ENCODE peak calls at places on chromosomes 6 and 20, in four cellular contexts. F, Z, Y and O are unnamed samples.

GRCh38 chr20:17571153-17571527 is 1.3 kb downstream of the DSTN start:
- DNase-seq in F (no peak), Z (no peak), Y (no peak), O (no peak)

GRCh38 chr6:105458061-105458460 is 55.2 kb upstream of the PREP start:
- DNase-seq in F (no peak), Z (no peak), Y (no peak), O (no peak)

GRCh38 chr6:106102034-106102433 is 15.9 kb downstream of the PRDM1 start:
- DNase-seq in F (no peak), Z (no peak), Y (no peak), O (no peak)

GRCh38 chr6:18528084-18528743 is 141.1 kb downstream of the RNF144B start:
- DNase-seq in F (no peak), Z (no peak), Y (no peak), O (no peak)

GRCh38 chr6:140779991-140780596 is 1352.6 kb upstream of the GJE1 start:
- DNase-seq in F (no peak), Z (no peak), Y (no peak), O (no peak)

GRCh38 chr6:34834789-34835518 is 43.1 kb downstream of the BLTP3A start:
- DNase-seq in F (no peak), Z (no peak), Y (no peak), O (peak)

GRCh38 chr6:139376604-139377218 is 2.3 kb upstream of the CITED2 start:
- DNase-seq in F (no peak), Z (peak), Y (no peak), O (peak)

GRCh38 chr6:16286151-16286522 is 47.8 kb downstream of the GMPR start:
- DNase-seq in F (peak), Z (no peak), Y (peak), O (no peak)

GRCh38 chr6:8914700-8915099 is 479.4 kb upstream of the SLC35B3 start:
- DNase-seq in F (no peak), Z (no peak), Y (no peak), O (no peak)

GRCh38 chr6:30915591-30915946 is 1.5 kb downstream of the VARS2 start:
- DNase-seq in F (no peak), Z (no peak), Y (peak), O (no peak)

GRCh38 chr6:52726741-52727535 is 36.3 kb downstream of the GSTA2 start:
- DNase-seq in F (no peak), Z (no peak), Y (no peak), O (no peak)

GRCh38 chr6:97947841-97948240 is 664.8 kb upstream of the MMS22L start:
- DNase-seq in F (no peak), Z (peak), Y (no peak), O (peak)